ENCODE peak calls at places on chromosomes 1 and 21, in six cellular contexts. One of them, this sample, is unnamed.

GRCh38 chr1:204495078-204495753 is 611 bp upstream of the PIK3C2B start:
- DNase-seq in lower leg skin: no peak
- DNase-seq in AG10803: no peak
- DNase-seq in fibroblast of the aortic adventitia: no peak
- DNase-seq in H1: no peak
- DNase-seq in fibroblast of pulmonary artery: no peak
- DNase-seq in this sample: no peak

GRCh38 chr21:36908260-36908908 is 58.1 kb downstream of the HLCS start:
- DNase-seq in lower leg skin: peak
- DNase-seq in AG10803: peak
- DNase-seq in fibroblast of the aortic adventitia: peak
- DNase-seq in H1: no peak
- DNase-seq in fibroblast of pulmonary artery: peak
- DNase-seq in this sample: no peak

GRCh38 chr1:58718435-58718834 is 18.6 kb upstream of the MYSM1 start:
- DNase-seq in lower leg skin: no peak
- DNase-seq in AG10803: no peak
- DNase-seq in fibroblast of the aortic adventitia: peak
- DNase-seq in H1: no peak
- DNase-seq in fibroblast of pulmonary artery: peak
- DNase-seq in this sample: no peak

GRCh38 chr1:58941471-58942289 is 157.8 kb upstream of the JUN start:
- DNase-seq in lower leg skin: no peak
- DNase-seq in AG10803: no peak
- DNase-seq in fibroblast of the aortic adventitia: no peak
- DNase-seq in H1: no peak
- DNase-seq in fibroblast of pulmonary artery: no peak
- DNase-seq in this sample: no peak

GRCh38 chr1:62735491-62736171 is 47.4 kb upstream of the DOCK7 start:
- DNase-seq in lower leg skin: no peak
- DNase-seq in AG10803: peak
- DNase-seq in fibroblast of the aortic adventitia: peak
- DNase-seq in H1: no peak
- DNase-seq in fibroblast of pulmonary artery: peak
- DNase-seq in this sample: peak

GRCh38 chr1:224673161-224673560 is 57.0 kb downstream of the CNIH3 start:
- DNase-seq in lower leg skin: no peak
- DNase-seq in AG10803: no peak
- DNase-seq in fibroblast of the aortic adventitia: no peak
- DNase-seq in H1: no peak
- DNase-seq in fibroblast of pulmonary artery: no peak
- DNase-seq in this sample: no peak

GRCh38 chr1:111747282-111747734 is 8.1 kb upstream of the INKA2 start:
- DNase-seq in lower leg skin: no peak
- DNase-seq in AG10803: peak
- DNase-seq in fibroblast of the aortic adventitia: peak
- DNase-seq in H1: peak
- DNase-seq in fibroblast of pulmonary artery: peak
- DNase-seq in this sample: peak

GRCh38 chr1:244439391-244440032 is 12.2 kb downstream of the ADSS2 start:
- DNase-seq in lower leg skin: no peak
- DNase-seq in AG10803: no peak
- DNase-seq in fibroblast of the aortic adventitia: no peak
- DNase-seq in H1: no peak
- DNase-seq in fibroblast of pulmonary artery: no peak
- DNase-seq in this sample: no peak

GRCh38 chr1:186812560-186812959 is 16.2 kb upstream of the PLA2G4A start:
- DNase-seq in lower leg skin: no peak
- DNase-seq in AG10803: peak
- DNase-seq in fibroblast of the aortic adventitia: peak
- DNase-seq in H1: no peak
- DNase-seq in fibroblast of pulmonary artery: peak
- DNase-seq in this sample: peak

GRCh38 chr1:224435999-224436398 is 1.4 kb upstream of the WDR26 start:
- DNase-seq in lower leg skin: no peak
- DNase-seq in AG10803: no peak
- DNase-seq in fibroblast of the aortic adventitia: no peak
- DNase-seq in H1: no peak
- DNase-seq in fibroblast of pulmonary artery: no peak
- DNase-seq in this sample: no peak

GRCh38 chr1:227736814-227737432 is 1.7 kb downstream of the SNAP47 start:
- DNase-seq in lower leg skin: no peak
- DNase-seq in AG10803: no peak
- DNase-seq in fibroblast of the aortic adventitia: no peak
- DNase-seq in H1: no peak
- DNase-seq in fibroblast of pulmonary artery: no peak
- DNase-seq in this sample: no peak

GRCh38 chr1:18279713-18280074 is 172.1 kb downstream of the IGSF21 start:
- DNase-seq in lower leg skin: no peak
- DNase-seq in AG10803: no peak
- DNase-seq in fibroblast of the aortic adventitia: no peak
- DNase-seq in H1: no peak
- DNase-seq in fibroblast of pulmonary artery: no peak
- DNase-seq in this sample: no peak

GRCh38 chr21:33403786-33404571 is 766 bp downstream of the IFNGR2 start:
- DNase-seq in lower leg skin: peak
- DNase-seq in AG10803: peak
- DNase-seq in fibroblast of the aortic adventitia: peak
- DNase-seq in H1: peak
- DNase-seq in fibroblast of pulmonary artery: peak
- DNase-seq in this sample: peak

GRCh38 chr1:15411593-15412487 is 2.2 kb downstream of the EFHD2 start:
- DNase-seq in lower leg skin: peak
- DNase-seq in AG10803: no peak
- DNase-seq in fibroblast of the aortic adventitia: no peak
- DNase-seq in H1: no peak
- DNase-seq in fibroblast of pulmonary artery: peak
- DNase-seq in this sample: no peak
- H3K4me3 ChIP-seq in lower leg skin: peak
- H3K4me3 ChIP-seq in AG10803: peak
- H3K4me3 ChIP-seq in fibroblast of the aortic adventitia: peak
- H3K4me3 ChIP-seq in H1: no peak
- H3K4me3 ChIP-seq in fibroblast of pulmonary artery: peak
- H3K4me3 ChIP-seq in this sample: peak

GRCh38 chr21:31459457-31459856 is 115.4 kb upstream of the TIAM1 start:
- DNase-seq in lower leg skin: no peak
- DNase-seq in AG10803: no peak
- DNase-seq in fibroblast of the aortic adventitia: no peak
- DNase-seq in H1: no peak
- DNase-seq in fibroblast of pulmonary artery: no peak
- DNase-seq in this sample: no peak
- TF ChIP-seq CTCF in lower leg skin: no peak
- TF ChIP-seq CTCF in AG10803: no peak
- TF ChIP-seq CTCF in fibroblast of the aortic adventitia: no peak
- TF ChIP-seq CTCF in H1: peak
- TF ChIP-seq CTCF in fibroblast of pulmonary artery: no peak
- TF ChIP-seq CTCF in this sample: no peak

DNA sequence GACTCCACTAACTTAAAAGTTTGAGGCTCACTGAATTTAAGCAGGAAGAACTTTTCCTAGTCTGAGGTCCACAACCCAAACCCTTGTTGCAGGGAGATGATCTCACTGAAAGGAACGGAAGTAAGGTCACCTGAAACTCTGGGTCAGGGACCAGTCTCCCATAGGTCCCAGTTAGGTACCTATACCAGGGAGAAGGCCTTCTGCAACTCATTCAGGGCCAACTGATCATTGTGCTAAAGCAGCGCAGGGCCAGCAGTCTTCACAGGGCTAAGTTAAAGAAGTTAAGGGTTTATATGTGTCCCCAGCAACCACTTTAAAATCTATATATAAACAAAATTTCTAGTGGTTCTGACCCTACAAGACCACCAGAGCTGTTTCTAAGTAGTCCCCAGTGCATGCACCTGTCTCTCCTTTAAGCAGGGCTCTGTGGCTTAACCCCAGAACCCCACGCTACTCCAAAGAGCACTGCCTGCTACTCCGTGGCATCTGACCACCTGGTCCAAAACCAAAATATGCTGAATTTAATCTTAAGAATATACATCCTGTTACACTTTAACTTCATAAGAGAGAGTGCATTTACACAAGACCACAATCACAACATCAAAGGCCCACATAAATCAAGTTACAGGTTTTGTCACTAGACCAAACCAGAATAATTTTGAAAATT is 2.8 kb downstream of the SRSF10 start:
- DNase-seq in lower leg skin: no peak
- DNase-seq in AG10803: no peak
- DNase-seq in fibroblast of the aortic adventitia: no peak
- DNase-seq in H1: no peak
- DNase-seq in fibroblast of pulmonary artery: no peak
- DNase-seq in this sample: no peak
- H3K4me3 ChIP-seq in lower leg skin: no peak
- H3K4me3 ChIP-seq in AG10803: no peak
- H3K4me3 ChIP-seq in fibroblast of the aortic adventitia: peak
- H3K4me3 ChIP-seq in H1: no peak
- H3K4me3 ChIP-seq in fibroblast of pulmonary artery: peak
- H3K4me3 ChIP-seq in this sample: peak

GRCh38 chr1:147837845-147838363 is 64.7 kb upstream of the GJA8 start:
- DNase-seq in lower leg skin: no peak
- DNase-seq in AG10803: no peak
- DNase-seq in fibroblast of the aortic adventitia: no peak
- DNase-seq in H1: no peak
- DNase-seq in fibroblast of pulmonary artery: no peak
- DNase-seq in this sample: no peak

GRCh38 chr1:147842578-147842977 is 60.0 kb upstream of the GJA8 start:
- DNase-seq in lower leg skin: no peak
- DNase-seq in AG10803: no peak
- DNase-seq in fibroblast of the aortic adventitia: no peak
- DNase-seq in H1: no peak
- DNase-seq in fibroblast of pulmonary artery: no peak
- DNase-seq in this sample: no peak

GRCh38 chr1:147837129-147837776 is 65.3 kb upstream of the GJA8 start:
- DNase-seq in lower leg skin: no peak
- DNase-seq in AG10803: no peak
- DNase-seq in fibroblast of the aortic adventitia: no peak
- DNase-seq in H1: peak
- DNase-seq in fibroblast of pulmonary artery: no peak
- DNase-seq in this sample: no peak

GRCh38 chr1:147843486-147843885 is 59.1 kb upstream of the GJA8 start:
- DNase-seq in lower leg skin: no peak
- DNase-seq in AG10803: no peak
- DNase-seq in fibroblast of the aortic adventitia: no peak
- DNase-seq in H1: no peak
- DNase-seq in fibroblast of pulmonary artery: no peak
- DNase-seq in this sample: no peak

GRCh38 chr1:147840909-147841308 is 61.7 kb upstream of the GJA8 start:
- DNase-seq in lower leg skin: no peak
- DNase-seq in AG10803: peak
- DNase-seq in fibroblast of the aortic adventitia: no peak
- DNase-seq in H1: no peak
- DNase-seq in fibroblast of pulmonary artery: no peak
- DNase-seq in this sample: peak
- TF ChIP-seq CTCF in lower leg skin: no peak
- TF ChIP-seq CTCF in AG10803: peak
- TF ChIP-seq CTCF in fibroblast of the aortic adventitia: no peak
- TF ChIP-seq CTCF in H1: peak
- TF ChIP-seq CTCF in fibroblast of pulmonary artery: peak
- TF ChIP-seq CTCF in this sample: peak

DNA sequence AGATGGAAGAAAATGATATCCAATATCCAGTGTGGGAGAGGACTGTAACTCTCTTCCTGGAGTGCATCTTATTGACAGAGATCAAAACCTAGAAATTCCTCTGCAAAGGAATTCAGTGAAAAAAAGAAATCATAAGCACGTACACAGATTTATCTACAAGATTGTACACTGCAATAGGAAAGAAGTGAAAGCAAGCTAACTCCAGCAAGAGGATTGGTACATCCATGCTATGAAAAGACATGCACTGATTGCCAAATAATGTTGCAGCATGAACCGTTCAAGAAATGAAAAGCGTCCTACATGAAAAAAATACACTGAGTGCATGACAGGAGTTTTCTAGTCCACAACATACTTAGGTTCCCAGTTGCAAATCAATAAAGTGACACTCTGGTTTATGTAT is 1.9 kb upstream of the MGST3 start:
- DNase-seq in lower leg skin: no peak
- DNase-seq in AG10803: no peak
- DNase-seq in fibroblast of the aortic adventitia: peak
- DNase-seq in H1: no peak
- DNase-seq in fibroblast of pulmonary artery: no peak
- DNase-seq in this sample: no peak
- H3K4me3 ChIP-seq in lower leg skin: no peak
- H3K4me3 ChIP-seq in AG10803: no peak
- H3K4me3 ChIP-seq in fibroblast of the aortic adventitia: no peak
- H3K4me3 ChIP-seq in H1: no peak
- H3K4me3 ChIP-seq in fibroblast of pulmonary artery: no peak
- H3K4me3 ChIP-seq in this sample: no peak

GRCh38 chr1:167520711-167521206 is 2.4 kb upstream of the CD247 start:
- DNase-seq in lower leg skin: no peak
- DNase-seq in AG10803: no peak
- DNase-seq in fibroblast of the aortic adventitia: no peak
- DNase-seq in H1: no peak
- DNase-seq in fibroblast of pulmonary artery: no peak
- DNase-seq in this sample: no peak
- TF ChIP-seq CTCF in lower leg skin: no peak
- TF ChIP-seq CTCF in AG10803: no peak
- TF ChIP-seq CTCF in fibroblast of the aortic adventitia: no peak
- TF ChIP-seq CTCF in H1: peak
- TF ChIP-seq CTCF in fibroblast of pulmonary artery: no peak
- TF ChIP-seq CTCF in this sample: no peak

GRCh38 chr1:61079276-61079897 is 3.0 kb upstream of the NFIA start:
- DNase-seq in lower leg skin: no peak
- DNase-seq in AG10803: no peak
- DNase-seq in fibroblast of the aortic adventitia: no peak
- DNase-seq in H1: no peak
- DNase-seq in fibroblast of pulmonary artery: no peak
- DNase-seq in this sample: no peak
- H3K4me3 ChIP-seq in lower leg skin: no peak
- H3K4me3 ChIP-seq in AG10803: peak
- H3K4me3 ChIP-seq in fibroblast of the aortic adventitia: peak
- H3K4me3 ChIP-seq in H1: no peak
- H3K4me3 ChIP-seq in fibroblast of pulmonary artery: peak
- H3K4me3 ChIP-seq in this sample: no peak

GRCh38 chr1:150484861-150485260 is 2.4 kb upstream of the TARS2 start:
- DNase-seq in lower leg skin: no peak
- DNase-seq in AG10803: peak
- DNase-seq in fibroblast of the aortic adventitia: peak
- DNase-seq in H1: no peak
- DNase-seq in fibroblast of pulmonary artery: peak
- DNase-seq in this sample: peak

GRCh38 chr1:150484431-150484830 is 2.8 kb upstream of the TARS2 start:
- DNase-seq in lower leg skin: no peak
- DNase-seq in AG10803: peak
- DNase-seq in fibroblast of the aortic adventitia: peak
- DNase-seq in H1: no peak
- DNase-seq in fibroblast of pulmonary artery: no peak
- DNase-seq in this sample: peak

GRCh38 chr1:150487763-150488115 is 520 bp downstream of the TARS2 start:
- DNase-seq in lower leg skin: no peak
- DNase-seq in AG10803: no peak
- DNase-seq in fibroblast of the aortic adventitia: no peak
- DNase-seq in H1: no peak
- DNase-seq in fibroblast of pulmonary artery: no peak
- DNase-seq in this sample: no peak

GRCh38 chr1:150486966-150487762 is at the start of gene TARS2:
- DNase-seq in lower leg skin: peak
- DNase-seq in AG10803: peak
- DNase-seq in fibroblast of the aortic adventitia: peak
- DNase-seq in H1: peak
- DNase-seq in fibroblast of pulmonary artery: peak
- DNase-seq in this sample: peak
- TF ChIP-seq CTCF in lower leg skin: peak
- TF ChIP-seq CTCF in AG10803: no peak
- TF ChIP-seq CTCF in fibroblast of the aortic adventitia: peak
- TF ChIP-seq CTCF in H1: no peak
- TF ChIP-seq CTCF in fibroblast of pulmonary artery: peak
- TF ChIP-seq CTCF in this sample: peak

This sample was measured in fibroblast of mammary gland.